ENCODE peak calls at places on chromosomes 13 and 19, in four cellular contexts. X is body of pancreas, B is H1, Q is heart left ventricle. N is an unnamed sample.

GRCh38 chr19:35306473-35307246 is 14.7 kb downstream of the MAG start:
- DNase-seq in X (no peak), B (no peak), Q (no peak), N (no peak)

GRCh38 chr19:52331757-52332156 is 4.3 kb upstream of the ZNF610 start:
- DNase-seq in X (no peak), B (no peak), Q (no peak), N (no peak)

GRCh38 chr19:44889830-44890365 is 1.2 kb upstream of the TOMM40 start:
- DNase-seq in X (no peak), B (no peak), Q (no peak), N (no peak)

GRCh38 chr19:35086455-35086854 is 29.2 kb upstream of the FXYD3 start:
- DNase-seq in X (no peak), B (no peak), Q (no peak), N (no peak)

GRCh38 chr19:498591-498950 is 2.3 kb downstream of the MADCAM1 start:
- DNase-seq in X (no peak), B (no peak), Q (no peak), N (no peak)

GRCh38 chr13:113043931-113044330 is 61.7 kb upstream of the F7 start:
- DNase-seq in X (no peak), B (no peak), Q (no peak), N (no peak)

GRCh38 chr13:27440408-27440807 is 10.0 kb downstream of the MTIF3 start:
- DNase-seq in X (no peak), B (no peak), Q (no peak), N (no peak)

GRCh38 chr13:94712812-94713555 is 639 bp upstream of the SOX21 start:
- DNase-seq in X (no peak), B (no peak), Q (no peak), N (no peak)

GRCh38 chr13:72246396-72246795 is 379.4 kb upstream of the DACH1 start:
- DNase-seq in X (no peak), B (no peak), Q (no peak), N (no peak)

DNA sequence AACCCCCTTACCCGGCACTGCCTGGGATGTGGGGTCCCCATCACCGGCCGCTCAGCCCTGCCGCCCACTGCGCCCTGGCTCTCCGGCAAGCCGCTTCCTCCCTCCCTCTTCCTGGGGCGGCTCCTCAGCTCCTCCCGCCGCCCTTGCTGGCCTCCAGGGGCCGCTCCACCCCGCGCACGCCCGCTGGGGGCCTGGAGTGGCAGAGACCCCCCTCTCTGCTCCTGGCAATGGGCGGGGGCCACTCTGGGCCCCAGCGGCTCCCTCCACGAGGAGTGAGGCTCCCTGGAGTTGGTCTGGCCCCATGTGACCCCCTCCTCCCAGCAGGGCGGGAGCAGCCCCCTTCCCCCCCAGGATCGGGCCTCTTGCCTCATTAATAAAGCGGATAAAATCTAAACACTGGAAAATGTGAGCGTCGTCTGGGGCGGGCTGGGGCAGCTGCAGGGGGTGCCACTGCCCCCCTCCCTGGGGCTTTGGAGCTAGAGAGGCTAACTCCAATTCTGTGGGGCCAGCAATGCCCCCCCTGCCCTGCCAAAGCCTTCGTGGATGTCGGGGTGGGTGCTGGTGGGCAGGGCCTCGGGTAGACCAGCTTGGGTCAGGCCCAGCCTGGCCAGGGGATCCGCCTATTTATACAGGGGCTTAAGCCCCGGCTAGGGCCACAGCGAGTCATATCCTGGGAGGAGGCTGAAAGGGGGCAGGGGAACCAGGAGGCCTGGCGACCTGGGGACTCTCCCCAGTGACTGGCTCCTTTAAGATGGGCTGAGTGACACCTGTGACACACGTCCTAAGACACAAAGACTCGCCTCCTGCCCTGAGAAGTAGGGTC is at the start of gene PTGER1:
- DNase-seq in X (no peak), B (no peak), Q (no peak), N (no peak)
- TF ChIP-seq CTCF in X (peak; percentile 18), B (peak; percentile 50), Q (no peak), N (peak; percentile 56)

GRCh38 chr19:49851456-49852259 is 699 bp downstream of the PTOV1 start:
- DNase-seq in X (peak; percentile 47), B (no peak), Q (no peak), N (no peak)
- TF ChIP-seq POLR2A in X (no peak), B (no peak), Q (no peak), N (no peak)

GRCh38 chr13:99577934-99578917 is 77.0 kb downstream of the TM9SF2 start:
- DNase-seq in X (no peak), B (no peak), Q (no peak), N (no peak)
- TF ChIP-seq CTCF in X (no peak), B (peak; percentile 25), Q (no peak), N (no peak)

DNA sequence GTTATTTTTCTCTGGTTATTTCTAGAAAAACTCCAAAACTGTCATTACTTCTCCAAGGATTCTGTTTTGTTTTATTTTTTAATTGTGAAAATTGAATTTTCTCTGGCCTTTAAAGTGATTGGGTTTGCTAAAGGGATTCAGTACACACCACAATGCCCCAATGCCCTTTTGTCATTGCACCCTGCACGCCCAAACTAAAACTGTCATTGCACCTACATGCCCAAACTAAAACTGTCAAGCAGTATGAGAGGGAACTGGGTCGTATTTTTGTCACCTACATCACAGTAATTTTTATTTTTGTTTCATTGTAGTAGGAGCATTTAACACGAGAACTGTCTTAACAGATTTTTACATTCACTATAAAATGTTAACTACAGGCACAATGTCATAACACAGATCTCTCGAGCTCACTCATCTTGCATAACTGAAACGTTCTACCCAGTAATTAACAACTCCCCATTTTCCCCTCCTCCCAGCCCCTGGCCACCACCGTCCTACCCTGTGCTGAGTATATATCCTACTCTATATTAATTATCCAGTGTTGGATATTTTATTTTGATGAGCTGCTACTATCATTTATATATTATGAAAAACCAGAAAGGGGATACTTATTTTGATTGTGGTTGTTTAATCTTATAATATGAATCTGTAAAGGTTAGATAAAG is 7.2 kb downstream of the NALCN start:
- DNase-seq in X (no peak), B (no peak), Q (no peak), N (no peak)
- TF ChIP-seq POLR2A in X (no peak), B (no peak), Q (no peak), N (no peak)

GRCh38 chr19:42135836-42136235 is 3.6 kb upstream of the POU2F2 start:
- DNase-seq in X (no peak), B (no peak), Q (no peak), N (no peak)
- TF ChIP-seq CTCF in X (no peak), B (no peak), Q (no peak), N (no peak)

GRCh38 chr13:42028113-42028799 is 20.2 kb upstream of the DGKH start:
- DNase-seq in X (no peak), B (no peak), Q (no peak), N (no peak)
- TF ChIP-seq POLR2A in X (no peak), B (no peak), Q (no peak), N (no peak)

DNA sequence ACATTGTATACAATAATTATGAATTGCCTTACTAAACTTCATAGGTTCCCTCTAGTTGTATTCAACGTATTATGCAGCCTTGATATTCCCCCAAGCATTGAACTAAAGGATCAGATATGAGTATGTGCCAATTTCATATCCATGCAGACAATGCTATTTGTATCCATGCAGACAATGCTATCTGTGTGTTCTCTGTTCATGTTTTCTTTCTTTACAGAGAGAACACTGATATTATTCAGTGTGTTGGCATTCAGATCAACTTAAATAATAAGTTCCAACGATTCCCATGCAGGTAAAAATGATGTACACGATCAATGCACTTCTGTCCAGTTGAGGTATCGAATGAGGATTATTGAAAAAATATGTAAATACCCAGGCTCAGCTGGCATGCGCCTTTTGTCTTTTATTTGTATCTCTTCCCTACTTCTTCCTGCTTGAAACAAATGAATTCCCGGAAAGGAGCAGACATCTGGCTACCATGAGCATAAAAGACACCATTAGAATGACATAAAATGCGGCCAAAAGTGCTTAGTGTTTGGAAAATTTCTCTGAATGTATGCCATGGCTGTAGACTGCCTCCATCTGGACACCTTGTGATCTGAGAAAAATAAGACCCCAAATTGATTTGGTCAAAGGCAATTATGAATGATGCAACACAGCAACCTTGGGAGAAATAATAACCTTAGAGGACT is 731.5 kb downstream of the SLITRK1 start:
- DNase-seq in X (no peak), B (no peak), Q (no peak), N (no peak)
- TF ChIP-seq CTCF in X (no peak), B (no peak), Q (no peak), N (no peak)

N was measured in esophagus squamous epithelium.